ENCODE peak calls at places on chromosomes 13 and 19, in ten cellular contexts. One of them, this sample, is unnamed.

GRCh38 chr19:39613597-39613996 is 11.3 kb downstream of the LGALS13 start:
- DNase-seq in cerebellar nuclear complex: no peak
- DNase-seq in NCI-H1105: no peak
- DNase-seq in stimulated activated naive CD4-positive, alpha-beta T cell: no peak
- DNase-seq in AG09309: no peak
- DNase-seq in aorta: no peak
- DNase-seq in mesendoderm: no peak
- DNase-seq in CD8-positive, alpha-beta T cell: no peak
- DNase-seq in AG10803: no peak
- DNase-seq in stimulated activated CD8-positive, alpha-beta memory T cell treated with anti-CD3 and anti-CD28 coated beads, Interleukin-12 subunit alpha, Interleukin-12 subunit beta, amount 100 ng/mL, for 4 hours: no peak
- DNase-seq in this sample: no peak

GRCh38 chr13:110123041-110123809 is 183.7 kb downstream of the COL4A1 start:
- DNase-seq in cerebellar nuclear complex: no peak
- DNase-seq in CD8-positive, alpha-beta T cell: no peak
- DNase-seq in stimulated activated naive CD4-positive, alpha-beta T cell: no peak
- DNase-seq in aorta: no peak
- DNase-seq in stimulated activated CD8-positive, alpha-beta memory T cell treated with anti-CD3 and anti-CD28 coated beads, Interleukin-12 subunit alpha, Interleukin-12 subunit beta, amount 100 ng/mL, for 4 hours: no peak
- DNase-seq in mesendoderm: no peak
- DNase-seq in NCI-H1105: peak; percentile 72
- DNase-seq in AG09309: no peak
- DNase-seq in AG10803: no peak
- DNase-seq in this sample: no peak

GRCh38 chr13:42466609-42467008 is 107.3 kb upstream of the TNFSF11 start:
- DNase-seq in mesendoderm: no peak
- DNase-seq in AG10803: no peak
- DNase-seq in AG09309: no peak
- DNase-seq in aorta: no peak
- DNase-seq in NCI-H1105: no peak
- DNase-seq in stimulated activated naive CD4-positive, alpha-beta T cell: no peak
- DNase-seq in stimulated activated CD8-positive, alpha-beta memory T cell treated with anti-CD3 and anti-CD28 coated beads, Interleukin-12 subunit alpha, Interleukin-12 subunit beta, amount 100 ng/mL, for 4 hours: no peak
- DNase-seq in cerebellar nuclear complex: no peak
- DNase-seq in CD8-positive, alpha-beta T cell: no peak
- DNase-seq in this sample: no peak

GRCh38 chr13:95201814-95202521 is 99.3 kb downstream of the ABCC4 start:
- DNase-seq in AG10803: peak; percentile 56
- DNase-seq in AG09309: no peak
- DNase-seq in mesendoderm: peak; percentile 10
- DNase-seq in NCI-H1105: no peak
- DNase-seq in stimulated activated naive CD4-positive, alpha-beta T cell: no peak
- DNase-seq in stimulated activated CD8-positive, alpha-beta memory T cell treated with anti-CD3 and anti-CD28 coated beads, Interleukin-12 subunit alpha, Interleukin-12 subunit beta, amount 100 ng/mL, for 4 hours: no peak
- DNase-seq in CD8-positive, alpha-beta T cell: no peak
- DNase-seq in aorta: no peak
- DNase-seq in cerebellar nuclear complex: no peak
- DNase-seq in this sample: no peak

GRCh38 chr13:29868581-29868980 is 18.2 kb upstream of the UBL3 start:
- DNase-seq in aorta: no peak
- DNase-seq in mesendoderm: no peak
- DNase-seq in AG09309: no peak
- DNase-seq in stimulated activated CD8-positive, alpha-beta memory T cell treated with anti-CD3 and anti-CD28 coated beads, Interleukin-12 subunit alpha, Interleukin-12 subunit beta, amount 100 ng/mL, for 4 hours: no peak
- DNase-seq in AG10803: no peak
- DNase-seq in cerebellar nuclear complex: no peak
- DNase-seq in stimulated activated naive CD4-positive, alpha-beta T cell: no peak
- DNase-seq in NCI-H1105: no peak
- DNase-seq in CD8-positive, alpha-beta T cell: no peak
- DNase-seq in this sample: no peak

GRCh38 chr19:43610493-43610892 is 1.4 kb upstream of the SRRM5 start:
- DNase-seq in CD8-positive, alpha-beta T cell: no peak
- DNase-seq in aorta: no peak
- DNase-seq in NCI-H1105: no peak
- DNase-seq in stimulated activated CD8-positive, alpha-beta memory T cell treated with anti-CD3 and anti-CD28 coated beads, Interleukin-12 subunit alpha, Interleukin-12 subunit beta, amount 100 ng/mL, for 4 hours: no peak
- DNase-seq in AG09309: no peak
- DNase-seq in stimulated activated naive CD4-positive, alpha-beta T cell: no peak
- DNase-seq in mesendoderm: peak; percentile 57
- DNase-seq in cerebellar nuclear complex: no peak
- DNase-seq in AG10803: no peak
- DNase-seq in this sample: no peak

GRCh38 chr13:102580552-102581169 is 16.1 kb upstream of the TPP2 start:
- DNase-seq in mesendoderm: peak; percentile 65
- DNase-seq in AG09309: peak; percentile 45
- DNase-seq in AG10803: peak; percentile 74
- DNase-seq in aorta: no peak
- DNase-seq in stimulated activated CD8-positive, alpha-beta memory T cell treated with anti-CD3 and anti-CD28 coated beads, Interleukin-12 subunit alpha, Interleukin-12 subunit beta, amount 100 ng/mL, for 4 hours: no peak
- DNase-seq in stimulated activated naive CD4-positive, alpha-beta T cell: peak; percentile 34
- DNase-seq in CD8-positive, alpha-beta T cell: no peak
- DNase-seq in cerebellar nuclear complex: no peak
- DNase-seq in NCI-H1105: peak; percentile 50
- DNase-seq in this sample: no peak

GRCh38 chr19:46217476-46217875 is 12.1 kb upstream of the IGFL1 start:
- DNase-seq in NCI-H1105: no peak
- DNase-seq in aorta: no peak
- DNase-seq in stimulated activated CD8-positive, alpha-beta memory T cell treated with anti-CD3 and anti-CD28 coated beads, Interleukin-12 subunit alpha, Interleukin-12 subunit beta, amount 100 ng/mL, for 4 hours: no peak
- DNase-seq in CD8-positive, alpha-beta T cell: no peak
- DNase-seq in stimulated activated naive CD4-positive, alpha-beta T cell: no peak
- DNase-seq in AG10803: no peak
- DNase-seq in AG09309: no peak
- DNase-seq in mesendoderm: no peak
- DNase-seq in cerebellar nuclear complex: no peak
- DNase-seq in this sample: no peak

GRCh38 chr13:75129331-75129730 is 352.6 kb downstream of the TBC1D4 start:
- DNase-seq in NCI-H1105: no peak
- DNase-seq in cerebellar nuclear complex: no peak
- DNase-seq in aorta: no peak
- DNase-seq in stimulated activated naive CD4-positive, alpha-beta T cell: no peak
- DNase-seq in stimulated activated CD8-positive, alpha-beta memory T cell treated with anti-CD3 and anti-CD28 coated beads, Interleukin-12 subunit alpha, Interleukin-12 subunit beta, amount 100 ng/mL, for 4 hours: no peak
- DNase-seq in mesendoderm: no peak
- DNase-seq in AG09309: peak; percentile 55
- DNase-seq in CD8-positive, alpha-beta T cell: no peak
- DNase-seq in AG10803: peak; percentile 26
- DNase-seq in this sample: no peak

GRCh38 chr13:44474122-44474910 is 100.7 kb downstream of the SERP2 start:
- DNase-seq in AG10803: peak; percentile 13
- DNase-seq in aorta: no peak
- DNase-seq in NCI-H1105: no peak
- DNase-seq in cerebellar nuclear complex: no peak
- DNase-seq in stimulated activated CD8-positive, alpha-beta memory T cell treated with anti-CD3 and anti-CD28 coated beads, Interleukin-12 subunit alpha, Interleukin-12 subunit beta, amount 100 ng/mL, for 4 hours: no peak
- DNase-seq in mesendoderm: peak; percentile 76
- DNase-seq in CD8-positive, alpha-beta T cell: no peak
- DNase-seq in AG09309: no peak
- DNase-seq in stimulated activated naive CD4-positive, alpha-beta T cell: no peak
- DNase-seq in this sample: no peak

GRCh38 chr13:63737418-63737817 is 2321.8 kb upstream of the PCDH20 start:
- DNase-seq in cerebellar nuclear complex: no peak
- DNase-seq in AG09309: no peak
- DNase-seq in mesendoderm: no peak
- DNase-seq in CD8-positive, alpha-beta T cell: no peak
- DNase-seq in aorta: peak; percentile 42
- DNase-seq in NCI-H1105: no peak
- DNase-seq in stimulated activated CD8-positive, alpha-beta memory T cell treated with anti-CD3 and anti-CD28 coated beads, Interleukin-12 subunit alpha, Interleukin-12 subunit beta, amount 100 ng/mL, for 4 hours: no peak
- DNase-seq in AG10803: no peak
- DNase-seq in stimulated activated naive CD4-positive, alpha-beta T cell: no peak
- DNase-seq in this sample: peak; percentile 83

GRCh38 chr19:57664269-57665127 is 4.2 kb upstream of the ZSCAN4 start:
- DNase-seq in aorta: peak; percentile 79
- DNase-seq in mesendoderm: peak; percentile 59
- DNase-seq in AG10803: peak; percentile 50
- DNase-seq in cerebellar nuclear complex: peak; percentile 43
- DNase-seq in stimulated activated naive CD4-positive, alpha-beta T cell: no peak
- DNase-seq in CD8-positive, alpha-beta T cell: no peak
- DNase-seq in stimulated activated CD8-positive, alpha-beta memory T cell treated with anti-CD3 and anti-CD28 coated beads, Interleukin-12 subunit alpha, Interleukin-12 subunit beta, amount 100 ng/mL, for 4 hours: no peak
- DNase-seq in AG09309: no peak
- DNase-seq in NCI-H1105: peak; percentile 37
- DNase-seq in this sample: peak; percentile 87

GRCh38 chr19:3137139-3137538 is 1.3 kb downstream of the GNA15 start:
- DNase-seq in mesendoderm: no peak
- DNase-seq in stimulated activated naive CD4-positive, alpha-beta T cell: no peak
- DNase-seq in aorta: no peak
- DNase-seq in CD8-positive, alpha-beta T cell: no peak
- DNase-seq in cerebellar nuclear complex: no peak
- DNase-seq in AG10803: no peak
- DNase-seq in stimulated activated CD8-positive, alpha-beta memory T cell treated with anti-CD3 and anti-CD28 coated beads, Interleukin-12 subunit alpha, Interleukin-12 subunit beta, amount 100 ng/mL, for 4 hours: no peak
- DNase-seq in AG09309: no peak
- DNase-seq in NCI-H1105: no peak
- DNase-seq in this sample: no peak

GRCh38 chr13:22926176-22927007 is 254.4 kb upstream of the SGCG start:
- DNase-seq in stimulated activated CD8-positive, alpha-beta memory T cell treated with anti-CD3 and anti-CD28 coated beads, Interleukin-12 subunit alpha, Interleukin-12 subunit beta, amount 100 ng/mL, for 4 hours: no peak
- DNase-seq in stimulated activated naive CD4-positive, alpha-beta T cell: no peak
- DNase-seq in cerebellar nuclear complex: no peak
- DNase-seq in mesendoderm: peak; percentile 86
- DNase-seq in CD8-positive, alpha-beta T cell: no peak
- DNase-seq in NCI-H1105: no peak
- DNase-seq in aorta: peak; percentile 86
- DNase-seq in AG10803: peak; percentile 17
- DNase-seq in AG09309: no peak
- DNase-seq in this sample: peak; percentile 85

GRCh38 chr13:79988573-79988972 is 352.4 kb downstream of the SPRY2 start:
- DNase-seq in NCI-H1105: no peak
- DNase-seq in stimulated activated naive CD4-positive, alpha-beta T cell: no peak
- DNase-seq in AG09309: peak; percentile 71
- DNase-seq in AG10803: peak; percentile 83
- DNase-seq in aorta: no peak
- DNase-seq in mesendoderm: no peak
- DNase-seq in cerebellar nuclear complex: no peak
- DNase-seq in stimulated activated CD8-positive, alpha-beta memory T cell treated with anti-CD3 and anti-CD28 coated beads, Interleukin-12 subunit alpha, Interleukin-12 subunit beta, amount 100 ng/mL, for 4 hours: no peak
- DNase-seq in CD8-positive, alpha-beta T cell: no peak
- DNase-seq in this sample: no peak

GRCh38 chr19:31742249-31742648 is 393.0 kb upstream of the TSHZ3 start:
- DNase-seq in stimulated activated naive CD4-positive, alpha-beta T cell: no peak
- DNase-seq in NCI-H1105: no peak
- DNase-seq in stimulated activated CD8-positive, alpha-beta memory T cell treated with anti-CD3 and anti-CD28 coated beads, Interleukin-12 subunit alpha, Interleukin-12 subunit beta, amount 100 ng/mL, for 4 hours: no peak
- DNase-seq in CD8-positive, alpha-beta T cell: no peak
- DNase-seq in AG10803: no peak
- DNase-seq in cerebellar nuclear complex: no peak
- DNase-seq in mesendoderm: no peak
- DNase-seq in AG09309: no peak
- DNase-seq in aorta: no peak
- DNase-seq in this sample: no peak

GRCh38 chr19:44930088-44930487 is 11.9 kb upstream of the APOC4 start:
- DNase-seq in stimulated activated naive CD4-positive, alpha-beta T cell: no peak
- DNase-seq in AG10803: no peak
- DNase-seq in CD8-positive, alpha-beta T cell: no peak
- DNase-seq in aorta: no peak
- DNase-seq in stimulated activated CD8-positive, alpha-beta memory T cell treated with anti-CD3 and anti-CD28 coated beads, Interleukin-12 subunit alpha, Interleukin-12 subunit beta, amount 100 ng/mL, for 4 hours: no peak
- DNase-seq in AG09309: no peak
- DNase-seq in cerebellar nuclear complex: no peak
- DNase-seq in NCI-H1105: no peak
- DNase-seq in mesendoderm: no peak
- DNase-seq in this sample: no peak

GRCh38 chr19:7632340-7633203 is 947 bp downstream of the PCP2 start:
- DNase-seq in AG10803: no peak
- DNase-seq in NCI-H1105: no peak
- DNase-seq in CD8-positive, alpha-beta T cell: no peak
- DNase-seq in AG09309: no peak
- DNase-seq in stimulated activated CD8-positive, alpha-beta memory T cell treated with anti-CD3 and anti-CD28 coated beads, Interleukin-12 subunit alpha, Interleukin-12 subunit beta, amount 100 ng/mL, for 4 hours: no peak
- DNase-seq in cerebellar nuclear complex: no peak
- DNase-seq in aorta: no peak
- DNase-seq in mesendoderm: no peak
- DNase-seq in stimulated activated naive CD4-positive, alpha-beta T cell: no peak
- DNase-seq in this sample: no peak

GRCh38 chr13:31321457-31321856 is 121.7 kb downstream of the B3GLCT start:
- DNase-seq in mesendoderm: no peak
- DNase-seq in CD8-positive, alpha-beta T cell: no peak
- DNase-seq in aorta: no peak
- DNase-seq in AG10803: no peak
- DNase-seq in stimulated activated CD8-positive, alpha-beta memory T cell treated with anti-CD3 and anti-CD28 coated beads, Interleukin-12 subunit alpha, Interleukin-12 subunit beta, amount 100 ng/mL, for 4 hours: no peak
- DNase-seq in NCI-H1105: no peak
- DNase-seq in stimulated activated naive CD4-positive, alpha-beta T cell: no peak
- DNase-seq in AG09309: no peak
- DNase-seq in cerebellar nuclear complex: no peak
- DNase-seq in this sample: no peak

GRCh38 chr19:16074488-16075365 is 1.6 kb upstream of the TPM4 start:
- DNase-seq in aorta: peak; percentile 60
- DNase-seq in mesendoderm: no peak
- DNase-seq in stimulated activated naive CD4-positive, alpha-beta T cell: no peak
- DNase-seq in cerebellar nuclear complex: no peak
- DNase-seq in CD8-positive, alpha-beta T cell: no peak
- DNase-seq in NCI-H1105: no peak
- DNase-seq in AG09309: no peak
- DNase-seq in AG10803: no peak
- DNase-seq in stimulated activated CD8-positive, alpha-beta memory T cell treated with anti-CD3 and anti-CD28 coated beads, Interleukin-12 subunit alpha, Interleukin-12 subunit beta, amount 100 ng/mL, for 4 hours: no peak
- DNase-seq in this sample: no peak

GRCh38 chr19:52527954-52528326 is 472 bp downstream of the ZNF808 start:
- DNase-seq in NCI-H1105: no peak
- DNase-seq in stimulated activated CD8-positive, alpha-beta memory T cell treated with anti-CD3 and anti-CD28 coated beads, Interleukin-12 subunit alpha, Interleukin-12 subunit beta, amount 100 ng/mL, for 4 hours: no peak
- DNase-seq in stimulated activated naive CD4-positive, alpha-beta T cell: no peak
- DNase-seq in CD8-positive, alpha-beta T cell: no peak
- DNase-seq in aorta: peak; percentile 71
- DNase-seq in AG09309: no peak
- DNase-seq in cerebellar nuclear complex: no peak
- DNase-seq in mesendoderm: peak; percentile 27
- DNase-seq in AG10803: peak; percentile 1
- DNase-seq in this sample: no peak

GRCh38 chr19:55698256-55698655 is 23.2 kb downstream of the EPN1 start:
- DNase-seq in stimulated activated CD8-positive, alpha-beta memory T cell treated with anti-CD3 and anti-CD28 coated beads, Interleukin-12 subunit alpha, Interleukin-12 subunit beta, amount 100 ng/mL, for 4 hours: no peak
- DNase-seq in mesendoderm: no peak
- DNase-seq in AG10803: no peak
- DNase-seq in stimulated activated naive CD4-positive, alpha-beta T cell: no peak
- DNase-seq in aorta: peak; percentile 64
- DNase-seq in cerebellar nuclear complex: no peak
- DNase-seq in NCI-H1105: no peak
- DNase-seq in AG09309: no peak
- DNase-seq in CD8-positive, alpha-beta T cell: no peak
- DNase-seq in this sample: no peak

GRCh38 chr19:31930401-31930800 is 415.0 kb upstream of the ZNF507 start:
- DNase-seq in AG09309: no peak
- DNase-seq in AG10803: no peak
- DNase-seq in stimulated activated CD8-positive, alpha-beta memory T cell treated with anti-CD3 and anti-CD28 coated beads, Interleukin-12 subunit alpha, Interleukin-12 subunit beta, amount 100 ng/mL, for 4 hours: no peak
- DNase-seq in mesendoderm: no peak
- DNase-seq in aorta: no peak
- DNase-seq in NCI-H1105: no peak
- DNase-seq in stimulated activated naive CD4-positive, alpha-beta T cell: no peak
- DNase-seq in cerebellar nuclear complex: no peak
- DNase-seq in CD8-positive, alpha-beta T cell: no peak
- DNase-seq in this sample: no peak

GRCh38 chr13:98441056-98441676 is 135.7 kb downstream of the STK24 start:
- DNase-seq in CD8-positive, alpha-beta T cell: no peak
- DNase-seq in aorta: peak; percentile 53
- DNase-seq in stimulated activated naive CD4-positive, alpha-beta T cell: no peak
- DNase-seq in AG10803: no peak
- DNase-seq in mesendoderm: no peak
- DNase-seq in stimulated activated CD8-positive, alpha-beta memory T cell treated with anti-CD3 and anti-CD28 coated beads, Interleukin-12 subunit alpha, Interleukin-12 subunit beta, amount 100 ng/mL, for 4 hours: no peak
- DNase-seq in cerebellar nuclear complex: no peak
- DNase-seq in AG09309: no peak
- DNase-seq in NCI-H1105: no peak
- DNase-seq in this sample: no peak

GRCh38 chr19:6005321-6006069 is 27.6 kb upstream of the RANBP3 start:
- DNase-seq in aorta: no peak
- DNase-seq in NCI-H1105: no peak
- DNase-seq in mesendoderm: no peak
- DNase-seq in stimulated activated naive CD4-positive, alpha-beta T cell: no peak
- DNase-seq in AG10803: no peak
- DNase-seq in CD8-positive, alpha-beta T cell: no peak
- DNase-seq in cerebellar nuclear complex: no peak
- DNase-seq in stimulated activated CD8-positive, alpha-beta memory T cell treated with anti-CD3 and anti-CD28 coated beads, Interleukin-12 subunit alpha, Interleukin-12 subunit beta, amount 100 ng/mL, for 4 hours: no peak
- DNase-seq in AG09309: no peak
- DNase-seq in this sample: no peak

GRCh38 chr19:42091300-42092266 is 15.6 kb downstream of the ZNF574 start:
- DNase-seq in NCI-H1105: peak; percentile 11
- DNase-seq in stimulated activated CD8-positive, alpha-beta memory T cell treated with anti-CD3 and anti-CD28 coated beads, Interleukin-12 subunit alpha, Interleukin-12 subunit beta, amount 100 ng/mL, for 4 hours: no peak
- DNase-seq in mesendoderm: no peak
- DNase-seq in CD8-positive, alpha-beta T cell: no peak
- DNase-seq in cerebellar nuclear complex: no peak
- DNase-seq in stimulated activated naive CD4-positive, alpha-beta T cell: no peak
- DNase-seq in AG09309: no peak
- DNase-seq in aorta: no peak
- DNase-seq in AG10803: peak; percentile 54
- DNase-seq in this sample: no peak

GRCh38 chr13:78596701-78597550 is 6.4 kb downstream of the POU4F1 start:
- DNase-seq in AG10803: no peak
- DNase-seq in AG09309: no peak
- DNase-seq in stimulated activated naive CD4-positive, alpha-beta T cell: no peak
- DNase-seq in cerebellar nuclear complex: no peak
- DNase-seq in aorta: peak; percentile 71
- DNase-seq in mesendoderm: no peak
- DNase-seq in stimulated activated CD8-positive, alpha-beta memory T cell treated with anti-CD3 and anti-CD28 coated beads, Interleukin-12 subunit alpha, Interleukin-12 subunit beta, amount 100 ng/mL, for 4 hours: no peak
- DNase-seq in CD8-positive, alpha-beta T cell: no peak
- DNase-seq in NCI-H1105: no peak
- DNase-seq in this sample: no peak

GRCh38 chr19:21569497-21569870 is 64.1 kb downstream of the ZNF429 start:
- DNase-seq in stimulated activated naive CD4-positive, alpha-beta T cell: no peak
- DNase-seq in aorta: no peak
- DNase-seq in AG09309: no peak
- DNase-seq in mesendoderm: no peak
- DNase-seq in CD8-positive, alpha-beta T cell: peak; percentile 54
- DNase-seq in AG10803: no peak
- DNase-seq in stimulated activated CD8-positive, alpha-beta memory T cell treated with anti-CD3 and anti-CD28 coated beads, Interleukin-12 subunit alpha, Interleukin-12 subunit beta, amount 100 ng/mL, for 4 hours: peak; percentile 6
- DNase-seq in NCI-H1105: peak; percentile 53
- DNase-seq in cerebellar nuclear complex: peak; percentile 79
- DNase-seq in this sample: no peak

This sample was measured in osteocyte.